ENCODE peak calls at places on chromosome 6, in five cellular contexts. F, K, U, C and P are unnamed samples.

GRCh38 chr6:5205035-5205469 is 55.7 kb downstream of the LYRM4 start:
- DNase-seq in F (no peak), K (no peak), U (no peak), C (no peak), P (peak)

GRCh38 chr6:134642819-134643218 is 307.1 kb downstream of the ALDH8A1 start:
- DNase-seq in F (no peak), K (no peak), U (no peak), C (no peak), P (no peak)

GRCh38 chr6:149840345-149841075 is 23.6 kb downstream of the LRP11 start:
- DNase-seq in F (peak), K (peak), U (peak), C (peak), P (peak)

GRCh38 chr6:51868591-51869355 is 218.6 kb downstream of the PKHD1 start:
- DNase-seq in F (no peak), K (no peak), U (no peak), C (no peak), P (no peak)

GRCh38 chr6:160348552-160349441 is 619 bp downstream of the SLC22A3 start:
- DNase-seq in F (peak), K (peak), U (no peak), C (peak), P (peak)

GRCh38 chr6:142187209-142187608 is 40.1 kb downstream of the VTA1 start:
- DNase-seq in F (no peak), K (no peak), U (no peak), C (peak), P (peak)

GRCh38 chr6:88388589-88388988 is 222.4 kb upstream of the CNR1 start:
- DNase-seq in F (no peak), K (no peak), U (no peak), C (no peak), P (no peak)

GRCh38 chr6:79570129-79570801 is 33.0 kb upstream of the LCA5 start:
- DNase-seq in F (peak), K (peak), U (no peak), C (peak), P (no peak)

GRCh38 chr6:133704371-133704770 is 184.5 kb upstream of the TCF21 start:
- DNase-seq in F (no peak), K (no peak), U (no peak), C (no peak), P (no peak)

GRCh38 chr6:132388291-132388690 is 13.0 kb downstream of the MOXD1 start:
- DNase-seq in F (peak), K (no peak), U (no peak), C (no peak), P (no peak)

GRCh38 chr6:11206576-11206975 is 25.9 kb downstream of the NEDD9 start:
- DNase-seq in F (peak), K (no peak), U (no peak), C (no peak), P (no peak)

GRCh38 chr6:169827372-169827771 is 76.0 kb downstream of the ERMARD start:
- DNase-seq in F (no peak), K (no peak), U (no peak), C (no peak), P (no peak)

GRCh38 chr6:24405262-24405661 is 2.5 kb downstream of the MRS2 start:
- DNase-seq in F (no peak), K (no peak), U (no peak), C (no peak), P (no peak)

GRCh38 chr6:24403501-24403824 is 727 bp downstream of the MRS2 start:
- DNase-seq in F (peak), K (no peak), U (no peak), C (no peak), P (no peak)

GRCh38 chr6:24401458-24401857 is 1.3 kb upstream of the MRS2 start:
- DNase-seq in F (no peak), K (no peak), U (no peak), C (no peak), P (no peak)

GRCh38 chr6:24397631-24398030 is 5.1 kb upstream of the MRS2 start:
- DNase-seq in F (no peak), K (no peak), U (no peak), C (no peak), P (no peak)

DNA sequence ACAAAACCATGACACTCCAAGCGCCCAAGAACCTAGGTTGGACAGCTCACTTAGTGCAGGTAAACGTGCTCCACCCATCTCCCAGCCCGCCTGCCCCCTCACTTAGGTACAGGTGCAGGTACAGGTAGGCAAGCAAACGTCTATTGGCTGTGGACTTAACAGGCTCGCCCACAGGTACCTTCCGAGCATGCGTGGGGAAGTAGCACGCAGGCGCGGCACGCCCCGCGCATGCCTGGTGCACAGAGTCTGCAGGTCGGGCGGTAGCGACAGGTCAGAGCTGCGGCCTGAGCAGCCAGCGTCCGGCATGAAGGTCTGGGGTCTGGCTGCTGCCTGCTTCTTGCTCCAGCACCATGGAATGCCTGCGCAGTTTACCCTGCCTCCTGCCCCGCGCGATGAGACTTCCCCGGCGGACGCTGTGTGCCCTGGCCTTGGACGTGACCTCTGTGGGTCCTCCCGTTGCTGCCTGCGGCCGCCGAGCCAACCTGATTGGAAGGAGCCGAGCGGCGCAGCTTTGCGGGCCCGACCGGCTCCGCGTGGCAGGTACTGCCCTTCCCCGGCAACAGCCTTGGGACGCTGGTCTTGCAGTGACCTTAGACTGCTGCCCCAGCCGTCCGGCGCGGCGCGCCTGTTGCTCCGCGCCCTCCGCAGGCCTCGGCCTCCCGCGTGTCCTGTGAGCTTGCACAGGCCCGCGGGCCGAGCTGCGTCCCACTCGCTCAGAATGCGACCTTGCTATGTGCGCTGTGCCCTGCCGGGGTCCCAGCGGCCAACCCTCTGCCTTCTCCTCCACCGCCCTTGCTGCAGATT is at the start of gene MRS2:
- DNase-seq in F (peak), K (peak), U (peak), C (peak), P (peak)
- H3K27ac ChIP-seq in F (peak), K (peak), U (peak), C (peak), P (peak)

DNA sequence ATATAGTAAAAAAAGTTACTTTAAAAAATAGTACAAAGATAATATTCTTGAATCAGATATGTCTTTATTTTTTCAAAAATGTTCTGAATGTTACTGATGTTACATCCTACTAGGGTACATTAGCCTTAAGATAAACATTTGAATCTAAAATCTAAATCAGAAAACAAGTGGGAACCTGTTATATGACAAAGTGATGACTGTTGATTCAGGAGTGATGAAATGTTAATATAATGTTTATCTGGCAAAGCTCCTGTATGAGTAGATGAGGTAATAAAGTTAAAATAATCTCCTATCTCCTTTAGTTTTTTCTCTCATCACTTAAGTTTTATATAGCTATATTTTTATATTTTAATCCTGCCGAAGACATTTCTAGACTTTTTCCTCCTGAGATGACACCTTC is 4.2 kb downstream of the DOP1A start:
- DNase-seq in F (peak), K (no peak), U (no peak), C (no peak), P (no peak)
- H3K4me3 ChIP-seq in F (no peak), K (no peak), U (no peak), C (no peak), P (no peak)

DNA sequence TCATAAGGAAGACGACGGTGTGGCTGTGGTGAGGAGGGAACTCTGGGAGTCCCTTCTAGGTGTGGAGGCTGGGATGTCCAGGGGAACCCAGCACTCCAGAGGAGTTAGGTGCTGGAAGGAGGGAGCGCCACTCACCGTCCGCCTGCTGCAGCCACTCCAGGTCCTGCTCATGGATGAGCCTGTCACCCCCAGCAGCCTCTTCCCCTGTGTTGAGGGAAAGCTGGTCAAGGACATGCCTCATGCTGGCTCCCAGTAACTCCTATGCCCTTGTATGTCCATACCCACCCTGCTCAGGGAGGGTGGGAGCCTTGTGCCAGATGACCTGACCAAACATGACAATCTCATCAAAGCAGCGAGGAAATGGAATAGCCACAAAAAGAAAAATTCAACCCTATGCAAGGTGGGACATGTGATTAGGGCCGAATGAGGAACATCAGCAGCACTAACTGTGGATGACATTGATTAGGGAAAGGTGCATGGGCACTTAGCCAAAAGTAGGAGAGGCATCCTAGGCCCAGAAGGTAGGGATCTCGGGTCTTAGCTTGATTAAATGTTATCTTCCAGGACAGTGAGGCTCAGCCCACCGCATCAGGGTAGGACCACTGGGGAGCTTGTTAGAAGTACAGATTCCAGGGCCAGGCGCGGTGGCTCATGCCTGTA is 3.0 kb downstream of the DNPH1 start:
- DNase-seq in F (no peak), K (no peak), U (no peak), C (no peak), P (no peak)
- H3K27ac ChIP-seq in F (no peak), K (no peak), U (no peak), C (no peak), P (no peak)

DNA sequence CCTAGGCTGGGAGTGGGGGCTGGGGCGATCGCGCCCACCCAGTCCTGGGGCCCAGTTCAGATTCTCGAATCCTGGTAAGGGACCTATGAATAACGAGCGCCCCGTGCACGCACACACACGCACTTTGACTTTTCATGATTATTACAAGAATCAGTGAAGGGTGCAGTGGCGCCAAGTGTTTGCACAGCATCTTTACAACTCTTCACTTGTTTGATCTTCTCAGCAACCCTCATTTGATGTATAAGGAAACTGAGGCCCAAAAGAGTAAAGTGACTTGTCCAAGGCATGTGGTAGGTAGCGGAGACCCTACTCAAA is 863 bp upstream of the LRFN2 start:
- DNase-seq in F (no peak), K (no peak), U (no peak), C (no peak), P (no peak)
- H3K4me3 ChIP-seq in F (no peak), K (no peak), U (peak), C (no peak), P (peak)

DNA sequence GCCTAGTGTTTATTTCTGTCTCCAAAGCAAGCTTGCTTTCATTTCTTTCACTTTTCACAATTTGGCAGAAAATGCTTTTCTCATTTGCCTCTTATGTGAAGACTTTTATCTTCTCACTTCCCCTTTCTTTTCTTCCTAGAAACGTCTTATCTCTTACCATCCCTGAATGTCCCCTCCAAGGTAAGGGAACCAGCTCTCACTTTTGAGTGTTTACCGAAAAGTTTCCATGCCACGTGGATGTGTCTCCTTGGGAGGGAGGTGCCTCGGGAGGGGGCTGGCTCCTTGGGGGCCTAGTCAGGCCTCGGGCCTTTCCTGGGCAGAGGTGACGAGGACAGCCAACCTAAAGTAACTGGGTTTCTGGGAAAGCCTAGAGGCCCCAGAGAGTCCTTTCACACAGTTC is 127.4 kb downstream of the CD24 start:
- DNase-seq in F (no peak), K (no peak), U (no peak), C (no peak), P (no peak)
- H3K27ac ChIP-seq in F (no peak), K (no peak), U (no peak), C (no peak), P (no peak)

DNA sequence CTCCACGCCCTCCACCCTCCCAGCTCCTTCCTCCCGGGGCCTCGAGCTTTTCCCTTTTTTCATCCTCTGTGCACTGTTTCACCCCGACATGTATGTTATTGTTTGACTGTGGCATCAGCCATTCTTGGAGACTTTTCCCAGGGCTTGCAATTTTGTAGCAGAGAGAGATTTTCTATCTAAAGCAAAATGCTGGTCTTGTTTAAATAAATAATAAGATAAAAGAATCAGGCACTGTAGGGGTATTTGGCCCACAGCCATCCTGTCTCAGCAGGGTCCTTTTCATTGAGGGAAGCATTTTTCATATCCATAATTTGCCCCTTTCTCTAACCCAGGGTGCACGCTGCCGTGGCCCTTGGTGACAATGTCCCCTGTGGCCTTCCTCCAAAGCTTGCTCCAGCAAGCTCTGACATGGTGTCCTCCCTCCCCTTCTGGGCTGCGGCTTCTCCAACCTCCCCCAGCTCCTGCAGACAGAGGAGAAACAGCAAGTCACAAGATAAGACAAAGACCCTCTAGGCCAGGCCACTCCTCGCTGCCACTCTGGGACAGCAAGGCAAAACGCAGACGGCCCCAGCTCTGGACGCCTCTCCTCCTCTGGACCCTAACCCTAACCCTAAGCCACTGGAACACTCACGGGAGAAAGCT is 117.7 kb downstream of the MYLK4 start:
- DNase-seq in F (no peak), K (no peak), U (no peak), C (no peak), P (peak)
- H3K4me3 ChIP-seq in F (no peak), K (no peak), U (peak), C (no peak), P (peak)

DNA sequence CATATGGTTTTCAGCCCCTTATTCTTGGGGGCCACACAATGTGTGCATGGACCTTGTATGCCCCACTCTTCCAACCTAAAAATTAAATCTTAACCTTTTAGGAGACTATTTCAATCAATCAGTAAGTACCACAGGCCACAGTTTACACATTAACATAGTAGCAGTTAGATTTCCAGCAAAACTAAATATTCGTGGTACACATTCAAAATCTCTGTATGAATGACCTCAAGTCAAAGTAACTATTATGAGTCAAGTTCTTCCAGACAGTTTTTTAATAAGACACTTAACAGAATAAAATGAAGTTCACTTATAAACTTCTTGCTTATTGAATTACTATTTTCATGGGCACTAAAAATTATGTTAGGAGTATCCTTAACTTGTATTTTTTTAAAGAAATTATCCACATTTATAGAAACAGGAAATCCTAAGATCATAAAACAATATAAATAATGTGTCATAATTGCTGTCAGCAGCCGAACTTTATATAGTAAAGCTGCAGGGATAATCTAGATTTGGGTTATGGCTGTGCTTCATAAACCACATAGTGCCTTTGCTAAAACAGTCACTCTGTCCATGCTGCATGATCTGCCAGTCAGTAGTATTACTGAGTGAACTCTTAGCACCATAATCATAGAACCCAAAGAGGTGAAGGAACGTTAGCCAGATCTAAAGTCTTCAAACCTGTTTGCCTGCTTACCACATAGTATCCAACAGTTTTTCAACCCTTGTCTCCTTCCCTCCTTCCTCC is 21.7 kb downstream of the SEC63 start:
- DNase-seq in F (no peak), K (no peak), U (no peak), C (no peak), P (no peak)
- H3K27ac ChIP-seq in F (no peak), K (no peak), U (no peak), C (no peak), P (no peak)

GRCh38 chr6:110980648-110981047 is 1.2 kb upstream of the RPF2 start:
- DNase-seq in F (no peak), K (no peak), U (no peak), C (no peak), P (no peak)
- H3K4me3 ChIP-seq in F (peak), K (no peak), U (no peak), C (peak), P (no peak)

DNA sequence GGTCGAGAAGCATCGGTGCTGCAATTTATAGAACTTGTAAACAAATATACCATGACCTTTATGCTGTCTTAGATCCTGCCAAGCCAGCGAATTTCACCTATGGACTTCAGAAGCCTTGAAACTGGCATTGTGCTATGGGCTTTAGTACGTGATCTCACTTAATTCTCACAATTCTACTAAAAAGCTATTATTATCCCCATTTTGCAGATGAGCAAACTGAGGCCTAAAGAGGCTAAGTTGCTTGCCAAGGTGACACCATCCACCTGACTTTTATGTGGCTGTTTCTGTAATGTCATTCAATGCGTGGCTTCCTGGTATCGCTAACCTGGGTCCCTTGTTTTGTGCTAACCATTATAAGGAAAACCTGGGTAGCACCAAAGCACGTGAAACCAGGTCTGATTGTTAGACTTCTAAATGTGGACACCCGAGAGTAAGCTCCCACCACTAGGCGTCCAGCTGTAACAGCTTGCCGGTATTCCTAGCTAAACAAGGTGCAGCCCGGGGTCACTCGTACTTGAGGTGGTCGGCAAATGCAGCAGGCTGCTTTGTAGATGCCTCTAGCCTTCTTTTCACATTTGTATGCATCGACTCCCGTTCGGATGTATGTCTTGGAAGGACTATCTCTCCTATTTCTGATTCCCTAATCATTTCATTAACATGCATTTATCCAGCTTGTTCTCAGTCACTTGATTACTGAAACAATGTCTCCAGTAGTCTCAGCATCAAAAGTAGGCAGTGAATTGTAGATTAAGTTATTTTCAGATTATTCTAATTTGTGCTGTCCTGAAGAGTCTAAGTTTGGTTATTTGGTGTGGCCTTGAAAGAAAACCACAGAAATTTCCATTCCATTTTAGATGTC is 1.1 kb downstream of the SYNJ2 start:
- DNase-seq in F (peak), K (peak), U (peak), C (no peak), P (peak)
- H3K27ac ChIP-seq in F (peak), K (peak), U (peak), C (peak), P (no peak)